ENCODE peak calls at places on chromosomes 7 and 10, in seven cellular contexts. P is CD4-positive, alpha-beta memory T cell; A is CD8-positive, alpha-beta T cell; G is GM23248; I is bronchial epithelial cell; U is heart left ventricle; Y is AG09309. N is an unnamed sample.

GRCh38 chr10:102306006-102306405 is 60.7 kb downstream of the GBF1 start:
- DNase-seq in P (no peak), A (no peak), G (no peak), I (no peak), U (no peak), Y (no peak), N (no peak)

GRCh38 chr7:66654275-66655112 is 25.8 kb downstream of the KCTD7 start:
- DNase-seq in P (peak; percentile 97), A (peak; percentile 98), G (peak; percentile 100), I (peak; percentile 92), U (peak; percentile 99), Y (peak; percentile 84), N (peak; percentile 100)

GRCh38 chr7:76512941-76513816 is 2.8 kb downstream of the UPK3B start:
- DNase-seq in P (no peak), A (no peak), G (peak; percentile 34), I (no peak), U (no peak), Y (no peak), N (peak; percentile 86)

GRCh38 chr7:46352335-46352954 is 431.4 kb upstream of the IGFBP3 start:
- DNase-seq in P (no peak), A (peak; percentile 31), G (peak; percentile 74), I (peak; percentile 59), U (no peak), Y (peak; percentile 23), N (no peak)

GRCh38 chr10:129643266-129643665 is 176.2 kb downstream of the MGMT start:
- DNase-seq in P (no peak), A (no peak), G (no peak), I (no peak), U (no peak), Y (no peak), N (no peak)

GRCh38 chr10:12981570-12981969 is 19.9 kb downstream of the CCDC3 start:
- DNase-seq in P (no peak), A (no peak), G (peak; percentile 4), I (peak; percentile 94), U (no peak), Y (no peak), N (no peak)

GRCh38 chr10:29634764-29635625 is at the start of gene SVIL:
- DNase-seq in P (no peak), A (no peak), G (peak; percentile 87), I (peak; percentile 97), U (peak; percentile 66), Y (no peak), N (peak; percentile 70)

GRCh38 chr10:131448883-131449282 is 137.4 kb upstream of the TCERG1L start:
- DNase-seq in P (no peak), A (no peak), G (no peak), I (no peak), U (no peak), Y (no peak), N (no peak)

GRCh38 chr7:46549892-46550639 is 629.0 kb upstream of the IGFBP3 start:
- DNase-seq in P (no peak), A (no peak), G (no peak), I (peak; percentile 92), U (no peak), Y (no peak), N (no peak)

GRCh38 chr7:30914611-30915601 is 3.3 kb downstream of the AQP1 start:
- DNase-seq in P (no peak), A (no peak), G (peak; percentile 85), I (peak; percentile 19), U (peak; percentile 63), Y (no peak), N (peak; percentile 90)

GRCh38 chr7:3200504-3200903 is 100.5 kb upstream of the SDK1 start:
- DNase-seq in P (peak; percentile 8), A (peak; percentile 7), G (peak; percentile 13), I (peak; percentile 40), U (no peak), Y (no peak), N (no peak)

GRCh38 chr7:70530191-70530590 is 601.8 kb upstream of the GALNT17 start:
- DNase-seq in P (no peak), A (no peak), G (no peak), I (no peak), U (no peak), Y (no peak), N (no peak)

GRCh38 chr10:132659206-132660091 is 121.9 kb downstream of the INPP5A start:
- DNase-seq in P (no peak), A (no peak), G (no peak), I (no peak), U (peak; percentile 85), Y (no peak), N (no peak)

GRCh38 chr7:71255537-71256178 is 123.7 kb downstream of the GALNT17 start:
- DNase-seq in P (no peak), A (no peak), G (no peak), I (no peak), U (no peak), Y (no peak), N (no peak)

GRCh38 chr10:98400482-98400881 is 14.5 kb downstream of the PYROXD2 start:
- DNase-seq in P (no peak), A (no peak), G (peak; percentile 28), I (peak; percentile 40), U (no peak), Y (no peak), N (no peak)

GRCh38 chr10:103078309-103078615 is 114.8 kb downstream of the NT5C2 start:
- DNase-seq in P (no peak), A (no peak), G (no peak), I (no peak), U (no peak), Y (no peak), N (no peak)

GRCh38 chr7:150520145-150520544 is 5.5 kb downstream of the GIMAP7 start:
- DNase-seq in P (peak; percentile 34), A (peak; percentile 16), G (no peak), I (no peak), U (no peak), Y (no peak), N (no peak)

GRCh38 chr7:145398758-145399157 is 562.9 kb upstream of the TPK1 start:
- DNase-seq in P (no peak), A (no peak), G (no peak), I (no peak), U (no peak), Y (no peak), N (no peak)

GRCh38 chr7:70582921-70583895 is 548.7 kb upstream of the GALNT17 start:
- DNase-seq in P (no peak), A (no peak), G (no peak), I (no peak), U (no peak), Y (no peak), N (no peak)

GRCh38 chr7:130886438-130887135 is 152.6 kb upstream of the KLF14 start:
- DNase-seq in P (no peak), A (no peak), G (peak; percentile 44), I (no peak), U (no peak), Y (no peak), N (no peak)

GRCh38 chr7:130890176-130891020 is 156.4 kb upstream of the KLF14 start:
- DNase-seq in P (no peak), A (no peak), G (peak; percentile 58), I (no peak), U (no peak), Y (no peak), N (no peak)

GRCh38 chr7:130887182-130888016 is 153.4 kb upstream of the KLF14 start:
- DNase-seq in P (no peak), A (no peak), G (peak; percentile 91), I (peak; percentile 90), U (no peak), Y (peak; percentile 67), N (no peak)

GRCh38 chr7:130888468-130888867 is 154.5 kb upstream of the KLF14 start:
- DNase-seq in P (no peak), A (no peak), G (no peak), I (no peak), U (no peak), Y (no peak), N (no peak)

GRCh38 chr7:130888017-130888371 is 154.0 kb upstream of the KLF14 start:
- DNase-seq in P (no peak), A (no peak), G (peak; percentile 72), I (no peak), U (no peak), Y (no peak), N (no peak)
- H3K4me3 ChIP-seq in P (no peak overlapping the region), A (no peak overlapping the region), G (peak overlapping the region; percentile 1), I (no peak overlapping the region), U (no peak overlapping the region), Y (no peak overlapping the region), N (no peak overlapping the region)

DNA sequence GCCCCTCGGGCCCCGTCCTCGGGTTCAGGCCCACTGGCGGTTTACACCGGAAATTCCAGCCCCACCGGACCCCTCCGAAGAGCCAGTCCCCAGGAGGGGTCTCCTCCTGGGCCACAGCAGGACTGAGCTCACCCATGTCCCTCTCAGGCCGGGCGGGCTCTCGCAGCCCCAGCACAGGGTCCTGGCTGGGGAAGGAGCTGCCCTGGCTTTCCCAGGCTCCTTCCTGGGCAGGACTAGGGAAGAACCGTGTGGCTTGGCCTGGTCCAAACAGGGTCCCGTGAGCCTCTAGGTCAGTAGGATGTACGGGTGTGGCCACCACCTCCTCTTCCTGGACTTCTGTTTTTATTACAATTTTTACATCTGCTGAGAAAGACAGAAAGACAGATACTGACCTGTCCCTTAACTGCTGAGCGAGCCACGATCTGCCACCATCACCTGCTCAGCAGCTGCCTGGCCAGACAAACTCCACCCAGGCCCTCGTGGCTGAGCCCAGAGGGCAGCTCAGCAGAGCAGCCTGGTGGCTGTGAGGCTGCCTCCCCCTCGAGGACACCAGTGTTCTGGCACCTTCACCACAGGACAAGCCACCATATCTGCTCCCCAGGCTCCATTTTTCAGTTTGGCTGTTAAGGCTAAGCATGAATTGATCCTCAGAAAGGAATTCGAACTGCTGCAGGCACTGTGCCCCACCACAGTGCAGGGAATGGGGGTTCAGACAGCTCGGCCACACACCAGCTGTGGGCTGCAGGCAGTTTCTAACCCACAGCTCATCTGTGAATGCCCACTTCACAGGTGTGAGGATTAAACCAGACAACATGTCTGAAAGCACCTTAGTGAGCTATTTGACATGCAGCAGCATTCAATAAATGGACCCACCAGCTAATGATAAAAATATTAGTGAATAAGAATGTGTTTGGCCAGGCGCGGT is 14.5 kb upstream of the ZNF777 start:
- DNase-seq in P (no peak), A (no peak), G (no peak), I (no peak), U (no peak), Y (no peak), N (no peak)
- H3K4me3 ChIP-seq in P (no peak overlapping the region), A (no peak overlapping the region), G (no peak overlapping the region), I (no peak overlapping the region), U (no peak overlapping the region), Y (no peak overlapping the region), N (no peak overlapping the region)

GRCh38 chr7:131521651-131522163 is 34.7 kb downstream of the PODXL start:
- DNase-seq in P (no peak), A (no peak), G (peak; percentile 48), I (peak; percentile 21), U (no peak), Y (no peak), N (no peak)
- H3K4me3 ChIP-seq in P (no peak overlapping the region), A (no peak overlapping the region), G (no peak overlapping the region), I (no peak overlapping the region), U (peak overlapping the region; percentile 15), Y (no peak overlapping the region), N (no peak overlapping the region)

DNA sequence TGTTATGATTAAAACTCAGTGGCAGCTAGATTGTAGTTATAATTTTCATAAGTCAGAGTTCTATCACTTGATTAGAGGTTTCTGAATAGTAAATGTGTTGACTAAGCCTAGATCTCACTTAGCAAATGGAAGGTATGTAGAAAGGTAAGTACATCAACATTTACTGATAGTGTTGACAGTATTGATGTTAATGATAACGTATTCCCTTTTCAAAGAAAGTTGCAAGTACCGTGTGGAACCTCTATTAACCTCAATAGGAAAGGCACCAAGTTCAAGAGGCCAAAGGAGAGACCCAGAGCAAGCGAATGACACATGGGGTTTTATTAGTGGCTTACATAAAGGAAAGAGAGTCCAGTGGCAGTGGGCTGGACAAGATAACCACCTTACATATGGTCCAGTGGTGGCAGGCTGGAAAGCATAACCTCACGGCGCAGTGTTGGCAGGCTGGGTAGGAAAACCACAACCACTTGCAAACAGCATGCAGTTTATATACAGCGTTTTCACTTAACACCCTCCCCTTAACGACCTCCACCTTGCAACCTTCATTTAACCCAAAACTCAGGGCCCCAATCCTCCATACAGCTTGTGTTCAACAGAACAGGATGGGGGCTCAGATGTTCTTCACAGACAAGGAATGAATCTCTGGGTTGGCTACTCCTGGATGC is 611.0 kb downstream of the PARD3 start:
- DNase-seq in P (no peak), A (no peak), G (no peak), I (no peak), U (no peak), Y (no peak), N (no peak)
- H3K4me3 ChIP-seq in P (no peak overlapping the region), A (no peak overlapping the region), G (no peak overlapping the region), I (no peak overlapping the region), U (no peak overlapping the region), Y (no peak overlapping the region), N (no peak overlapping the region)